ENCODE peak calls at places on chromosomes 6 and 20, in nine cellular contexts. One of them, this sample, is unnamed.

GRCh38 chr20:21713470-21713869 is 8.0 kb downstream of the PAX1 start:
- DNase-seq in spleen: no peak
- DNase-seq in A549: no peak
- DNase-seq in upper lobe of left lung: no peak
- DNase-seq in NB4: no peak
- DNase-seq in transverse colon: no peak
- DNase-seq in tibial nerve: no peak
- DNase-seq in stomach: no peak
- DNase-seq in HepG2: no peak
- DNase-seq in this sample: no peak

GRCh38 chr20:62274332-62275262 is 28.2 kb upstream of the ADRM1 start:
- DNase-seq in spleen: no peak
- DNase-seq in A549: no peak
- DNase-seq in upper lobe of left lung: no peak
- DNase-seq in NB4: no peak
- DNase-seq in transverse colon: no peak
- DNase-seq in tibial nerve: no peak
- DNase-seq in stomach: no peak
- DNase-seq in HepG2: no peak
- DNase-seq in this sample: peak

GRCh38 chr20:63106108-63106764 is 99.5 kb upstream of the BHLHE23 start:
- DNase-seq in spleen: peak
- DNase-seq in A549: peak
- DNase-seq in upper lobe of left lung: no peak
- DNase-seq in NB4: no peak
- DNase-seq in transverse colon: peak
- DNase-seq in tibial nerve: no peak
- DNase-seq in stomach: peak
- DNase-seq in HepG2: no peak
- DNase-seq in this sample: no peak

GRCh38 chr20:1761116-1761515 is 103.5 kb upstream of the SIRPG start:
- DNase-seq in spleen: no peak
- DNase-seq in A549: peak
- DNase-seq in upper lobe of left lung: no peak
- DNase-seq in NB4: no peak
- DNase-seq in transverse colon: no peak
- DNase-seq in tibial nerve: no peak
- DNase-seq in stomach: no peak
- DNase-seq in HepG2: no peak
- DNase-seq in this sample: no peak

GRCh38 chr20:63531686-63532448 is 5.3 kb downstream of the PTK6 start:
- DNase-seq in spleen: no peak
- DNase-seq in A549: no peak
- DNase-seq in upper lobe of left lung: no peak
- DNase-seq in NB4: no peak
- DNase-seq in transverse colon: no peak
- DNase-seq in tibial nerve: no peak
- DNase-seq in stomach: no peak
- DNase-seq in HepG2: no peak
- DNase-seq in this sample: no peak

GRCh38 chr20:52621401-52621800 is 350.8 kb upstream of the TSHZ2 start:
- DNase-seq in spleen: no peak
- DNase-seq in A549: no peak
- DNase-seq in upper lobe of left lung: no peak
- DNase-seq in NB4: no peak
- DNase-seq in transverse colon: no peak
- DNase-seq in tibial nerve: no peak
- DNase-seq in stomach: no peak
- DNase-seq in HepG2: no peak
- DNase-seq in this sample: no peak

GRCh38 chr6:82337688-82338257 is 25.8 kb upstream of the TPBG start:
- DNase-seq in spleen: no peak
- DNase-seq in A549: no peak
- DNase-seq in upper lobe of left lung: no peak
- DNase-seq in NB4: no peak
- DNase-seq in transverse colon: no peak
- DNase-seq in tibial nerve: no peak
- DNase-seq in stomach: no peak
- DNase-seq in HepG2: no peak
- DNase-seq in this sample: no peak

GRCh38 chr20:20321134-20321533 is 46.8 kb upstream of the INSM1 start:
- DNase-seq in spleen: no peak
- DNase-seq in A549: no peak
- DNase-seq in upper lobe of left lung: no peak
- DNase-seq in NB4: peak
- DNase-seq in transverse colon: no peak
- DNase-seq in tibial nerve: no peak
- DNase-seq in stomach: no peak
- DNase-seq in HepG2: no peak
- DNase-seq in this sample: no peak

GRCh38 chr6:127933852-127934840 is 33.3 kb upstream of the THEMIS start:
- DNase-seq in spleen: no peak
- DNase-seq in A549: no peak
- DNase-seq in upper lobe of left lung: no peak
- DNase-seq in NB4: no peak
- DNase-seq in transverse colon: no peak
- DNase-seq in tibial nerve: no peak
- DNase-seq in stomach: no peak
- DNase-seq in HepG2: no peak
- DNase-seq in this sample: no peak

GRCh38 chr6:157172088-157172768 is 151.1 kb downstream of the TMEM242 start:
- DNase-seq in spleen: no peak
- DNase-seq in A549: no peak
- DNase-seq in upper lobe of left lung: no peak
- DNase-seq in NB4: no peak
- DNase-seq in transverse colon: no peak
- DNase-seq in tibial nerve: no peak
- DNase-seq in stomach: no peak
- DNase-seq in HepG2: no peak
- DNase-seq in this sample: no peak

GRCh38 chr6:36443951-36444428 is 1.2 kb downstream of the KCTD20 start:
- DNase-seq in spleen: no peak
- DNase-seq in A549: peak
- DNase-seq in upper lobe of left lung: no peak
- DNase-seq in NB4: peak
- DNase-seq in transverse colon: no peak
- DNase-seq in tibial nerve: no peak
- DNase-seq in stomach: no peak
- DNase-seq in HepG2: peak
- DNase-seq in this sample: no peak

GRCh38 chr20:63138855-63139341 is 77.0 kb downstream of the YTHDF1 start:
- DNase-seq in spleen: peak
- DNase-seq in A549: no peak
- DNase-seq in upper lobe of left lung: no peak
- DNase-seq in NB4: no peak
- DNase-seq in transverse colon: no peak
- DNase-seq in tibial nerve: no peak
- DNase-seq in stomach: no peak
- DNase-seq in HepG2: no peak
- DNase-seq in this sample: no peak

GRCh38 chr20:21396045-21396893 is 1.1 kb downstream of the NKX2-4 start:
- DNase-seq in spleen: no peak
- DNase-seq in A549: no peak
- DNase-seq in upper lobe of left lung: peak
- DNase-seq in NB4: no peak
- DNase-seq in transverse colon: no peak
- DNase-seq in tibial nerve: no peak
- DNase-seq in stomach: no peak
- DNase-seq in HepG2: no peak
- DNase-seq in this sample: peak

GRCh38 chr6:116450769-116451740 is 10.1 kb upstream of the CALHM6 start:
- DNase-seq in spleen: peak
- DNase-seq in A549: no peak
- DNase-seq in upper lobe of left lung: no peak
- DNase-seq in NB4: peak
- DNase-seq in transverse colon: peak
- DNase-seq in tibial nerve: no peak
- DNase-seq in stomach: peak
- DNase-seq in HepG2: no peak
- DNase-seq in this sample: no peak

GRCh38 chr20:63635431-63636141 is 8.7 kb upstream of the GMEB2 start:
- DNase-seq in spleen: peak
- DNase-seq in A549: no peak
- DNase-seq in upper lobe of left lung: peak
- DNase-seq in NB4: peak
- DNase-seq in transverse colon: peak
- DNase-seq in tibial nerve: no peak
- DNase-seq in stomach: peak
- DNase-seq in HepG2: no peak
- DNase-seq in this sample: no peak

GRCh38 chr20:57829805-57830514 is 120.1 kb upstream of the PMEPA1 start:
- DNase-seq in spleen: no peak
- DNase-seq in A549: no peak
- DNase-seq in upper lobe of left lung: no peak
- DNase-seq in NB4: no peak
- DNase-seq in transverse colon: no peak
- DNase-seq in tibial nerve: no peak
- DNase-seq in stomach: no peak
- DNase-seq in HepG2: no peak
- DNase-seq in this sample: no peak

GRCh38 chr20:24102290-24102689 is 113.7 kb upstream of the GGTLC1 start:
- DNase-seq in spleen: no peak
- DNase-seq in A549: peak
- DNase-seq in upper lobe of left lung: no peak
- DNase-seq in NB4: peak
- DNase-seq in transverse colon: no peak
- DNase-seq in tibial nerve: no peak
- DNase-seq in stomach: no peak
- DNase-seq in HepG2: peak
- DNase-seq in this sample: no peak

GRCh38 chr20:21189761-21190523 is 64.1 kb downstream of the KIZ start:
- DNase-seq in spleen: no peak
- DNase-seq in A549: no peak
- DNase-seq in upper lobe of left lung: no peak
- DNase-seq in NB4: no peak
- DNase-seq in transverse colon: no peak
- DNase-seq in tibial nerve: no peak
- DNase-seq in stomach: no peak
- DNase-seq in HepG2: no peak
- DNase-seq in this sample: no peak

GRCh38 chr20:49948809-49949507 is 12.8 kb downstream of the RNF114 start:
- DNase-seq in spleen: no peak
- DNase-seq in A549: peak
- DNase-seq in upper lobe of left lung: no peak
- DNase-seq in NB4: no peak
- DNase-seq in transverse colon: no peak
- DNase-seq in tibial nerve: no peak
- DNase-seq in stomach: no peak
- DNase-seq in HepG2: peak
- DNase-seq in this sample: no peak

DNA sequence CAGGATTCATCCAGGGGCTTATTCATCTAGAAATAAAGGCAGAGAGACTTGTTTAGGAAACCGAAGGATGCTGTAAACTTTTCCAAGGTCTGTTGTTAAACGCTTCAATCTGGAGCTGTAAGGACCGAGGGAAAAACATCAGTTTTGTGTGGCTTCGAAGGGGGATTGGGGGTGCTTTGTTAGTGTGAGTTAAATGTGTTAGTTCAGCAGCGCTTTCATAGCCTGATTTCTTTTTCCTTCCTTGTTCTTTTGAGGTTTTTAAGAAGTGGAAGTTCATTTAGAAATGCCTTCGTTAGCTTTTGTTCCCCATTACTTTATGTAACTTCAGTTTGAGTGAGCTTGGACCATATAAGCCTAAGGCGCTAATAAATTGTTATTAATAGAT is 1.5 kb downstream of the ANKS1A start:
- DNase-seq in spleen: no peak
- DNase-seq in A549: no peak
- DNase-seq in upper lobe of left lung: no peak
- DNase-seq in NB4: peak
- DNase-seq in transverse colon: no peak
- DNase-seq in tibial nerve: no peak
- DNase-seq in stomach: no peak
- DNase-seq in HepG2: no peak
- DNase-seq in this sample: no peak
- H3K4me3 ChIP-seq in spleen: peak
- H3K4me3 ChIP-seq in A549: peak
- H3K4me3 ChIP-seq in upper lobe of left lung: peak
- H3K4me3 ChIP-seq in NB4: peak
- H3K4me3 ChIP-seq in transverse colon: peak
- H3K4me3 ChIP-seq in tibial nerve: peak
- H3K4me3 ChIP-seq in stomach: peak
- H3K4me3 ChIP-seq in HepG2: peak
- H3K4me3 ChIP-seq in this sample: peak

DNA sequence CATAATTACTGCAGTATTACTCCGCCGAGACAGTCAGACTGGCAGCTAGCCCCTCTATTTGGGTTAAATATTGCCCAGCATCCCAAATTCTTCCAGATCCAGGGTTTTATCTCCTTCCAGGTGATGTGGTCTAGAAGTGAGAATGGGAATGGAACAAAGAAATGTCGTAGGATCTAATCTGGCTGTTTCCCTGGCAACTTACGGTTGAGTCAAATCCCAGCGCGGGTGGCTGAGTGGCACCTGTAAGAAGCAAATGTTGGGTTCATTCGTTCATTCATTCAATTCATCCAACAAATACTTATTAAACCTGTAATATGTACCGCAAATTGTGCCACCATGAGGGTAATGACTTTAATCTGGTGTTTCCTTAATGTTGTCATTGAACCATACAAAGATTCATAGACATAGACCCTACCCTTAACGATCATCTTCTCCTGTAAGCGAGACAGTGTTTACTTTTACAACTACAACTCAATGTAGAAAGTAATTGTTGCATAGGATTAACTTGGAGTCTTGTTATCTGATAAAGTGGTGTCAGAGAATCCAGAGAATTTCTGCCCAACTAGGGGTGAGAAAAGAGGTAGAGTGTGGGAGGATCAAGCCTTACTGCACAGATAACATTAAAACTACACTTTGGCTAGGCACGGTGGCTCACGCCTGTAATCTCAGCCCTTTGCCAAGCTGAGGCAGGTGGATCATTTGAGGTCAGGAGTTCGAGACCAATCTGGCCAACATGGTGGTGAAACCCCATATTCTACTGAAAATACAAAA is 91.3 kb upstream of the ADGRF1 start:
- DNase-seq in spleen: no peak
- DNase-seq in A549: no peak
- DNase-seq in upper lobe of left lung: no peak
- DNase-seq in NB4: no peak
- DNase-seq in transverse colon: no peak
- DNase-seq in tibial nerve: no peak
- DNase-seq in stomach: no peak
- DNase-seq in HepG2: no peak
- DNase-seq in this sample: no peak
- TF ChIP-seq POLR2A in spleen: no peak
- TF ChIP-seq POLR2A in A549: no peak
- TF ChIP-seq POLR2A in upper lobe of left lung: no peak
- TF ChIP-seq POLR2A in NB4: no peak
- TF ChIP-seq POLR2A in transverse colon: no peak
- TF ChIP-seq POLR2A in tibial nerve: no peak
- TF ChIP-seq POLR2A in stomach: no peak
- TF ChIP-seq POLR2A in HepG2: no peak
- TF ChIP-seq POLR2A in this sample: no peak

GRCh38 chr6:122788663-122789062 is 395 bp upstream of the SMPDL3A start:
- DNase-seq in spleen: no peak
- DNase-seq in A549: no peak
- DNase-seq in upper lobe of left lung: no peak
- DNase-seq in NB4: no peak
- DNase-seq in transverse colon: no peak
- DNase-seq in tibial nerve: no peak
- DNase-seq in stomach: no peak
- DNase-seq in HepG2: no peak
- DNase-seq in this sample: no peak
- H3K4me3 ChIP-seq in spleen: peak
- H3K4me3 ChIP-seq in A549: peak
- H3K4me3 ChIP-seq in upper lobe of left lung: peak
- H3K4me3 ChIP-seq in NB4: no peak
- H3K4me3 ChIP-seq in transverse colon: peak
- H3K4me3 ChIP-seq in tibial nerve: peak
- H3K4me3 ChIP-seq in stomach: peak
- H3K4me3 ChIP-seq in HepG2: peak
- H3K4me3 ChIP-seq in this sample: peak

GRCh38 chr6:3911130-3911529 is 62.0 kb downstream of the FAM50B start:
- DNase-seq in spleen: no peak
- DNase-seq in A549: no peak
- DNase-seq in upper lobe of left lung: no peak
- DNase-seq in NB4: no peak
- DNase-seq in transverse colon: no peak
- DNase-seq in tibial nerve: no peak
- DNase-seq in stomach: no peak
- DNase-seq in HepG2: no peak
- DNase-seq in this sample: no peak
- TF ChIP-seq POLR2A in spleen: no peak
- TF ChIP-seq POLR2A in A549: no peak
- TF ChIP-seq POLR2A in upper lobe of left lung: no peak
- TF ChIP-seq POLR2A in NB4: no peak
- TF ChIP-seq POLR2A in transverse colon: no peak
- TF ChIP-seq POLR2A in tibial nerve: no peak
- TF ChIP-seq POLR2A in stomach: no peak
- TF ChIP-seq POLR2A in HepG2: no peak
- TF ChIP-seq POLR2A in this sample: no peak

This sample was measured in ovary.